ENCODE peak calls at places on chromosome 5, in six cellular contexts. P is ascending aorta, X is NCI-H1417, T is hippocampal formation, W is A549, E is AG09319. R is an unnamed sample.

GRCh38 chr5:60487885-60488425 is 212.0 kb downstream of the DEPDC1B start:
- DNase-seq in W (peak), E (no peak), P (no peak), T (no peak), X (peak), R (no peak)

GRCh38 chr5:66230551-66230950 is 86.5 kb downstream of the SREK1 start:
- DNase-seq in W (no peak), E (no peak), P (no peak), T (no peak), X (no peak), R (no peak)

GRCh38 chr5:142388696-142389095 is 63.9 kb upstream of the SPRY4 start:
- DNase-seq in W (peak), T (no peak), E (no peak), P (no peak), X (no peak), R (no peak)

GRCh38 chr5:43422143-43422542 is 10.0 kb upstream of the CCL28 start:
- DNase-seq in T (no peak), W (no peak), X (no peak), E (no peak), P (no peak), R (peak)

GRCh38 chr5:98774192-98775046 is 956 bp downstream of the RGMB start:
- DNase-seq in W (peak), X (peak), E (peak), T (no peak), P (peak), R (no peak)

GRCh38 chr5:147742151-147742550 is 40.4 kb downstream of the JAKMIP2 start:
- DNase-seq in X (no peak), E (no peak), W (no peak), T (no peak), P (no peak), R (no peak)

GRCh38 chr5:80284720-80285119 is 28.9 kb upstream of the SERINC5 start:
- DNase-seq in X (no peak), P (no peak), W (no peak), E (no peak), T (no peak), R (no peak)

GRCh38 chr5:132539716-132540115 is 3.6 kb downstream of the IL5 start:
- DNase-seq in E (no peak), P (no peak), W (no peak), T (no peak), X (no peak), R (no peak)

R was measured in epithelial cell of proximal tubule.